ENCODE peak calls at places on chromosomes 2 and 18, in five cellular contexts. T is IMR-90, N is MM.1S, H is adipocyte, V is cardiac muscle cell. I is an unnamed sample.

GRCh38 chr2:190859347-190860297 is 21.0 kb upstream of the GLS start:
- DNase-seq in T (peak; percentile 62), N (no peak), H (peak; percentile 51), V (peak; percentile 55), I (no peak)

GRCh38 chr2:157789161-157789720 is 86.9 kb downstream of the ACVR1 start:
- DNase-seq in T (peak; percentile 23), N (no peak), H (no peak), V (no peak), I (peak; percentile 55)

GRCh38 chr2:178246696-178247095 is 52.4 kb downstream of the OSBPL6 start:
- DNase-seq in T (no peak), N (no peak), H (no peak), V (no peak), I (no peak)

GRCh38 chr2:127479219-127479825 is 47.0 kb downstream of the IWS1 start:
- DNase-seq in T (peak; percentile 73), N (peak; percentile 60), H (peak; percentile 83), V (peak; percentile 78), I (no peak)

GRCh38 chr18:62702259-62702658 is 13.1 kb upstream of the PHLPP1 start:
- DNase-seq in T (no peak), N (no peak), H (no peak), V (no peak), I (no peak)

GRCh38 chr2:233772583-233772982 is 5.5 kb upstream of the MROH2A start:
- DNase-seq in T (no peak), N (no peak), H (no peak), V (no peak), I (no peak)

GRCh38 chr2:102294802-102295489 is 16.4 kb upstream of the IL1RL1 start:
- DNase-seq in T (peak; percentile 87), N (no peak), H (no peak), V (peak; percentile 64), I (no peak)

GRCh38 chr2:215619022-215619958 is 183.4 kb upstream of the FN1 start:
- DNase-seq in T (peak; percentile 67), N (no peak), H (peak; percentile 45), V (peak; percentile 95), I (no peak)

GRCh38 chr18:77131100-77131651 is 1.4 kb downstream of the MBP start:
- DNase-seq in T (no peak), N (no peak), H (no peak), V (peak; percentile 56), I (no peak)

GRCh38 chr18:58056847-58057246 is 12.8 kb downstream of the NEDD4L start:
- DNase-seq in T (no peak), N (no peak), H (no peak), V (no peak), I (no peak)

GRCh38 chr2:212107014-212107413 is 431.6 kb downstream of the ERBB4 start:
- DNase-seq in T (no peak), N (no peak), H (no peak), V (no peak), I (no peak)

GRCh38 chr2:2505604-2506003 is 174.5 kb upstream of the MYT1L start:
- DNase-seq in T (no peak), N (no peak), H (no peak), V (no peak), I (no peak)

GRCh38 chr18:36688020-36688965 is 140.5 kb downstream of the TPGS2 start:
- DNase-seq in T (peak; percentile 74), N (peak; percentile 66), H (peak; percentile 88), V (peak; percentile 80), I (no peak)

GRCh38 chr2:8447610-8448221 is 234.1 kb upstream of the ID2 start:
- DNase-seq in T (peak; percentile 63), N (no peak), H (peak; percentile 43), V (no peak), I (no peak)

GRCh38 chr2:164754157-164755093 is 87.2 kb downstream of the COBLL1 start:
- DNase-seq in T (no peak), N (peak; percentile 88), H (no peak), V (no peak), I (no peak)

GRCh38 chr2:101556033-101556459 is 81.1 kb upstream of the RFX8 start:
- DNase-seq in T (no peak), N (no peak), H (no peak), V (no peak), I (no peak)

GRCh38 chr2:192500550-192501200 is 305.9 kb upstream of the TMEFF2 start:
- DNase-seq in T (peak; percentile 50), N (no peak), H (peak; percentile 89), V (peak; percentile 95), I (no peak)

GRCh38 chr2:74101574-74102300 is 46.0 kb downstream of the BOLA3 start:
- DNase-seq in T (no peak), N (no peak), H (no peak), V (no peak), I (no peak)

GRCh38 chr2:241801611-241802420 is 7.2 kb upstream of the NEU4 start:
- DNase-seq in T (no peak), N (no peak), H (no peak), V (no peak), I (peak; percentile 53)

DNA sequence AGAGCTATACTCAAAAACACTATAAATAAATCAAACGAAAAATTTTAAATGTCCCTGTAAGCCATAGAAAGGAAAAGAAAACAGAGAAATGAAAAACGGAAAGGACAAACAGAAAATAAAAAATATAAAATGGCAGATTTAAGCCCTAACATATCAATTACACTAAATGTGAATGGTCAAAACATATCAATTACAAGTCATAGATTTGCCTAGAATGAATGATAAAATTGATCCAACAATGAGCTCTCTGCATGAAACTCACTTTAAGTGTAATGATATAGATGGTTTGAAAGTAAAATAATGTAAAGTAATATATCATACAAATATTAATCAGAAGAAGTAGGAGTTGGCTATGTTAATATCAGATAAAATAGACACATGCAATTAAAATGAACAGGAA is 54.2 kb upstream of the TCF4 start:
- DNase-seq in T (no peak), N (no peak), H (no peak), V (no peak), I (no peak)
- H3K4me1 ChIP-seq in T (no peaks in the 10 kb centered on the region), N (no peaks in the 10 kb centered on the region), H (no peaks in the 10 kb centered on the region), V (no peaks in the 10 kb centered on the region), I (no peaks in the 10 kb centered on the region)

GRCh38 chr2:72887836-72888437 is 729 bp downstream of the SPR start:
- DNase-seq in T (peak; percentile 84), N (peak; percentile 72), H (peak; percentile 97), V (peak; percentile 92), I (peak; percentile 94)
- H3K4me1 ChIP-seq in T (peaks cover 3% of the 10 kb centered on the region), N (no peaks in the 10 kb centered on the region), H (peaks cover 23% of the 10 kb centered on the region), V (no peaks in the 10 kb centered on the region), I (peaks cover 8% of the 10 kb centered on the region)

GRCh38 chr2:197464180-197464579 is 10.8 kb downstream of the COQ10B start:
- DNase-seq in T (peak; percentile 29), N (no peak), H (no peak), V (peak; percentile 23), I (no peak)
- H3K4me1 ChIP-seq in T (peaks cover 2% of the 10 kb centered on the region), N (no peaks in the 10 kb centered on the region), H (peaks cover 22% of the 10 kb centered on the region), V (no peaks in the 10 kb centered on the region), I (peaks cover 8% of the 10 kb centered on the region)

DNA sequence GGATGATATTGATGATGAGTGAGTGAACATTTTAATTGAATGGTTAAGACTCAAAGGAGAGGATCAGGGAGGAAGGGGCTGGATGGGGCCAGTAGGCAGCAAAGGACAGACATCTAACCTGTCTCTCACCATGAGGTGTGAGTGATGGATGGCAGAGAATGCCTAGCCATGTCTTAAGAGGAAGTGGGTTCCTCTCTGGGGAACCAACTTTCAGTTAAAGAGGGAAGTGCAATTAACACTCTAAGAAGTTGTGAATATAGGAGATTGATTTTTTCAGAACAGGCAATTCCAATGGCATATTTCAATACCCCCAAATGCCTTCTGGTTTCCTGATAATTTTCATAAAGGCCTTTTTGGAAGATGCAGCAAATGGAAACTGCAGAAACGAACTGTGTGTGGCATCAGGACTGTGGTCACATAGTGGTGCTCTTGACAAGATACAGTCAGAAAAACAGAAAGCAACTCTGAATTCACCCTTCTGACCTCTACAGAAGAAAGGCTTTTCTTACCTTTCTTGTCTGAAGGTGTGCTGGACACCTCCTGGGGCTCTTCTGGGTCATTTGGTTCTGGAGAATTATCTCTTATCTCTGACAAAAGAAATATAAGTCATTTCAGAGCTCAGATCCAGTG is 10.2 kb downstream of the SP110 start:
- DNase-seq in T (no peak), N (no peak), H (no peak), V (no peak), I (no peak)
- H3K4me1 ChIP-seq in T (no peaks in the 10 kb centered on the region), N (peaks cover 7% of the 10 kb centered on the region), H (no peaks in the 10 kb centered on the region), V (no peaks in the 10 kb centered on the region), I (no peaks in the 10 kb centered on the region)

GRCh38 chr18:5975111-5975622 is 79.8 kb upstream of the TMEM200C start:
- DNase-seq in T (peak; percentile 89), N (peak; percentile 53), H (peak; percentile 60), V (peak; percentile 49), I (no peak)
- H3K4me1 ChIP-seq in T (peaks cover 5% of the 10 kb centered on the region), N (peaks cover 42% of the 10 kb centered on the region), H (peaks cover 18% of the 10 kb centered on the region), V (peaks cover 2% of the 10 kb centered on the region), I (no peaks in the 10 kb centered on the region)

GRCh38 chr2:176068037-176068832 is 15.5 kb downstream of the EVX2 start:
- DNase-seq in T (no peak), N (no peak), H (no peak), V (no peak), I (no peak)

GRCh38 chr2:176066645-176067586 is 16.8 kb downstream of the EVX2 start:
- DNase-seq in T (no peak), N (no peak), H (no peak), V (no peak), I (no peak)

GRCh38 chr2:176067587-176068002 is 16.2 kb downstream of the EVX2 start:
- DNase-seq in T (no peak), N (no peak), H (no peak), V (no peak), I (no peak)

GRCh38 chr2:176063958-176064357 is 19.8 kb downstream of the EVX2 start:
- DNase-seq in T (no peak), N (peak; percentile 26), H (no peak), V (no peak), I (no peak)
- H3K4me1 ChIP-seq in T (no peaks in the 10 kb centered on the region), N (no peaks in the 10 kb centered on the region), H (peaks cover 4% of the 10 kb centered on the region), V (peaks cover 9% of the 10 kb centered on the region), I (peaks cover 17% of the 10 kb centered on the region)

DNA sequence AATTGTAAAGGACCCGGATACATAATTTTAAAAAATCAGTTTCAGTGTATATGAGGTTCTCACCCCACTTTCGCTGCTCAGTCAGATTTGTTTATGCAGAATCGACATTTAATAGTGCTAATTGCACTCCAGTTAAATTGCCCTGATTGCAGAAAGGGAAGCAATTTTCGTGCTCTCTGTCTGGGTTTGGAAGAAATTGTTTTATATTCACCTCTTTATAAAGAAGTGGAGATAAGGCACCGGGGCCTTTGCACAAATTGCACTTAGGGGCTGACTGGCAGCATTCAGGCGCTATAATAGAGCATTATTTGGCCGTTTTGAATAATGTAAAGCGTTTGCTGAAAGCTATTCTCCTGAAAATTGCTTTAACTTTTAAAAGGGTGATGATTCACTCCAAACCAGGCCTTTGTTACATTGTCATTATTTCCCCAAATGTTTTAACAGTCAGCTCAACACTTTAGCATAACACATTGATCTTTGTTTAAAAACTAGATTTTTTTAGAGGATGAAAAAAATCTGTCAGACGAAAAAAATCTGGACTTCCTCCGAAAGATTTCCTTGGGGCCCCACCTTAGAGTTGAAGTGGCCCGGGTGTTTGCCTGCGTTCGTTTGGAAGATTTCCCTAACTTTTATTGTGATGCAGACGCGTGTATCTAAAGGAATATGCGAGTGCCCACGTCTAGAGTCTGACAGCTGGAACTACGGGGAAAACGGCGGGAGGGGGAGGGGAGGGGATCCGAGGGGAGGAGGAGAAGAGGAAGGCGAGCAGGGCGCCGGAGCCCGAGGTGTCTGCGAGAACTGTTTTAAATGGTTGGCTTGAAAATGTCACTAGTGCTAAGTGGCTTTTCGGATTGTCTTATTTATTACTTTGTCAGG is 2.8 kb upstream of the SP9 start:
- DNase-seq in T (no peak), N (no peak), H (no peak), V (no peak), I (no peak)
- H3K4me1 ChIP-seq in T (peaks cover 8% of the 10 kb centered on the region), N (peaks cover 9% of the 10 kb centered on the region), H (peaks cover 17% of the 10 kb centered on the region), V (peaks cover 8% of the 10 kb centered on the region), I (no peaks in the 10 kb centered on the region)

I was measured in tibial artery.